ENCODE peak calls at places on chromosome 4, in seven cellular contexts. S is pancreas; Q is body of pancreas; Z is mesendoderm; A is spleen; B is CD8-positive, alpha-beta T cell; I is HepG2. E is an unnamed sample.
A peak's percentile ranks its signal among the peaks of the same experiment; 100 is the strongest.

GRCh38 chr4:4394644-4395043 is 7.7 kb downstream of the NSG1 start:
- DNase-seq in B (no peak), A (no peak), I (no peak), Q (no peak), Z (no peak), S (peak; percentile 20), E (no peak)

GRCh38 chr4:44447563-44448504 is 775 bp downstream of the KCTD8 start:
- DNase-seq in A (peak; percentile 73), I (no peak), S (peak; percentile 80), Q (peak; percentile 22), Z (peak; percentile 85), B (no peak), E (peak; percentile 22)

GRCh38 chr4:51943221-51943620 is 76.9 kb downstream of the LRRC66 start:
- DNase-seq in S (no peak), A (no peak), B (no peak), Q (no peak), Z (peak; percentile 16), I (peak; percentile 16), E (no peak)

GRCh38 chr4:108590776-108591175 is 29.6 kb upstream of the RPL34 start:
- DNase-seq in I (no peak), S (no peak), A (no peak), Z (no peak), Q (no peak), B (no peak), E (no peak)

GRCh38 chr4:132642196-132642817 is 506.8 kb upstream of the PCDH10 start:
- DNase-seq in I (peak; percentile 20), B (no peak), S (no peak), Z (peak; percentile 76), Q (peak; percentile 25), A (no peak), E (no peak)

GRCh38 chr4:180394730-180395129 is 1848.5 kb upstream of the TENM3 start:
- DNase-seq in Z (no peak), Q (no peak), S (no peak), A (no peak), B (no peak), I (no peak), E (no peak)

GRCh38 chr4:160180206-160180605 is 1077.3 kb downstream of the RAPGEF2 start:
- DNase-seq in I (no peak), Z (peak; percentile 5), Q (no peak), S (no peak), A (no peak), B (no peak), E (no peak)

GRCh38 chr4:16066586-16067128 is 17.2 kb downstream of the PROM1 start:
- DNase-seq in B (no peak), A (no peak), Z (no peak), Q (no peak), I (no peak), S (no peak), E (no peak)

GRCh38 chr4:67071641-67072040 is 473.7 kb downstream of the CENPC start:
- DNase-seq in S (no peak), Z (no peak), Q (no peak), B (no peak), I (no peak), A (no peak), E (no peak)

GRCh38 chr4:174352405-174352804 is 68.7 kb downstream of the CEP44 start:
- DNase-seq in A (no peak), Q (no peak), Z (no peak), B (no peak), S (no peak), I (no peak), E (no peak)

GRCh38 chr4:80266902-80267380 is 477 bp downstream of the FGF5 start:
- DNase-seq in B (no peak), I (no peak), A (peak; percentile 68), Q (no peak), S (peak; percentile 57), Z (peak; percentile 50), E (no peak)

GRCh38 chr4:18020145-18020670 is 1.3 kb downstream of the LCORL start:
- DNase-seq in S (no peak), B (peak; percentile 16), A (no peak), Q (no peak), I (no peak), Z (peak; percentile 16), E (no peak)

GRCh38 chr4:74934016-74934821 is 1.3 kb downstream of the PARM1 start:
- DNase-seq in I (no peak), A (peak; percentile 82), Q (peak; percentile 74), Z (peak; percentile 41), B (no peak), S (peak; percentile 75), E (peak; percentile 58)

GRCh38 chr4:145716200-145716599 is 36.3 kb downstream of the C4orf51 start:
- DNase-seq in A (no peak), Z (peak; percentile 70), Q (no peak), I (no peak), B (no peak), S (no peak), E (no peak)

GRCh38 chr4:46146993-46147392 is 23.1 kb upstream of the GABRG1 start:
- DNase-seq in Z (peak; percentile 49), A (no peak), B (no peak), Q (no peak), S (no peak), I (peak; percentile 6), E (no peak)

GRCh38 chr4:8410641-8411271 is 29.8 kb downstream of the ACOX3 start:
- DNase-seq in I (peak; percentile 80), B (no peak), Z (peak; percentile 95), A (no peak), S (no peak), Q (peak; percentile 31), E (no peak)

GRCh38 chr4:52954771-52955170 is 92.7 kb downstream of the RASL11B start:
- DNase-seq in Q (no peak), Z (no peak), I (no peak), S (no peak), B (no peak), A (no peak), E (no peak)

GRCh38 chr4:128513664-128514484 is 226.3 kb upstream of the PGRMC2 start:
- DNase-seq in S (no peak), Z (no peak), Q (no peak), B (no peak), A (no peak), I (no peak), E (no peak)

GRCh38 chr4:147157860-147158701 is 212.4 kb upstream of the TTC29 start:
- DNase-seq in A (peak; percentile 69), Q (no peak), B (no peak), S (peak; percentile 41), Z (peak; percentile 30), I (peak; percentile 39), E (peak; percentile 82)

GRCh38 chr4:119238068-119238722 is 25.7 kb downstream of the USP53 start:
- DNase-seq in A (no peak), S (no peak), B (no peak), Q (no peak), I (no peak), Z (peak; percentile 69), E (no peak)

GRCh38 chr4:47744253-47744652 is 93.6 kb downstream of the CORIN start:
- DNase-seq in I (no peak), S (no peak), Z (no peak), B (no peak), Q (no peak), A (no peak), E (no peak)

DNA sequence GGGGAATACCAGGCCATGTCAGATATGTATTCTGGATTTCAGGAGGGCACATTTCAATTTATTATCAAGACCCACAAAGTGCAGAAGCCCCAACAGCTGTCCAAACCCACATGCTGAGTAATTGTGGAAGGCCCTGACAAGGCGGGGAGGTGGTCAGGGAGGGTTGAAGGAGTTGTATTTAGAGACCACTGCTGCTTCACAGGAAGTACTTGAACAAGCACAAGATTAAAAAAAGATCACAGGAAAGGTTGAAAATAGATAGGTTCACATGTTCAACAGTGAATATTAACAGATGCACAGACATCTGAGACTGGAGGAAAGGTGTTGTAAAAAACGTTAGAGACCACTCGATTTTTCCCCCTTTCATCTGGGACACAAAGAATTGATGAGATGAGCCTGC is 17.9 kb downstream of the ATP8A1 start:
- DNase-seq in B (no peak), A (no peak), Q (no peak), Z (no peak), S (no peak), I (no peak), E (no peak)
- H3K4me1 ChIP-seq in B (peaks cover 91% of the 10 kb centered on the region), A (peaks cover 100% of the 10 kb centered on the region), Q (peaks cover 4% of the 10 kb centered on the region), Z (peaks cover 4% of the 10 kb centered on the region), S (peaks cover 7% of the 10 kb centered on the region), I (peaks cover 6% of the 10 kb centered on the region), E (peaks cover 32% of the 10 kb centered on the region)

GRCh38 chr4:54103190-54103574 is 3.2 kb downstream of the GSX2 start:
- DNase-seq in Z (peak; percentile 79), A (no peak), S (no peak), Q (no peak), B (no peak), I (no peak), E (no peak)

GRCh38 chr4:54104907-54105306 is 4.9 kb downstream of the GSX2 start:
- DNase-seq in B (no peak), Z (no peak), A (no peak), S (no peak), I (no peak), Q (no peak), E (no peak)

GRCh38 chr4:54100607-54101189 is 735 bp downstream of the GSX2 start:
- DNase-seq in S (peak; percentile 56), Z (no peak), B (peak; percentile 35), A (peak; percentile 71), I (no peak), Q (no peak), E (peak; percentile 85)

GRCh38 chr4:54101190-54102041 is 1.5 kb downstream of the GSX2 start:
- DNase-seq in S (peak; percentile 47), Z (peak; percentile 23), Q (no peak), B (no peak), A (no peak), I (no peak), E (no peak)

DNA sequence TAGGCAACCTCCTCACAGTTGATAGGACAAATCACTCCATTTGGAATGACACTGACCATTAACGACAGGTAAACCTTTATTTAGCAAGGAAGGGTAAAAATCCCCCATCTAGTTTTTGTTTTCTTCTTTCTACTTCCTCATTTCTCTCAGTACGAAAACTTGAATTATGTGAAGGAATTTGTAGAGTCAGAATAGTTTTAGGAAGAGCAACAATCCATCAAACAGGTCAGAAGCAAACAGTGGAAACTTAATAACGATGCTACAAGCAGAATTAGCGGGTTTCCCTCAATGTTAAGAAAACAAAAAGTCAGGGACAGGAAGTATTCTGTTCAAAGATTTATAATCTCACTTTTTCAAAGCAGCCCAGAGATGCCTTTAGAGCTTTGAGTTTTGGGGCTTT is 2.8 kb downstream of the GSX2 start:
- DNase-seq in A (no peak), I (no peak), Z (peak; percentile 1), S (no peak), B (no peak), Q (no peak), E (no peak)
- H3K4me1 ChIP-seq in A (peaks cover 63% of the 10 kb centered on the region), I (peaks cover 30% of the 10 kb centered on the region), Z (peaks cover 6% of the 10 kb centered on the region), S (peaks cover 21% of the 10 kb centered on the region), B (peaks cover 36% of the 10 kb centered on the region), Q (peaks cover 29% of the 10 kb centered on the region), E (peaks cover 24% of the 10 kb centered on the region)

DNA sequence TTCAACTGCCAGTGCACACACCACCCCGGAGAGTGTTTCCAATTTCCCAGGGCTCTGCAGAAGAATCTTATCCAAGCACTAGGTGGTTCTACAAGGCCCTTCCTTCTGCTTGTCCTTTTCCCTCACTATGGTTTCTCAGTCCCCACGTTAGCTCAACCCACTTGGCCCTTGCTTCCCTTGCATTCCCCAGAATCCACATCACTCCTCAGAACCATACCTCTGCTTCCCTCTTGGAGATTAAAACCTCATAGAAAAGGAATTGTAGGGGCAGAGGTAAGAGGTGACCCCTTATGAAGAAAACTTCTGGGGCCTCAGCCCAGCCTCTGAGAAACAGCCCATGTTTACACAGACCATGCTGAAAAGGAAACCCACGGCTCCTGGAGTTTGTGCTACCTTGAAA is 42.4 kb downstream of the TSPAN5 start:
- DNase-seq in Z (no peak), S (no peak), B (no peak), A (no peak), I (no peak), Q (no peak), E (no peak)
- H3K4me1 ChIP-seq in Z (peaks cover 2% of the 10 kb centered on the region), S (no peaks in the 10 kb centered on the region), B (peaks cover 11% of the 10 kb centered on the region), A (peaks cover 46% of the 10 kb centered on the region), I (no peaks in the 10 kb centered on the region), Q (no peaks in the 10 kb centered on the region), E (no peaks in the 10 kb centered on the region)

GRCh38 chr4:140719022-140719421 is 37.2 kb downstream of the TBC1D9 start:
- DNase-seq in I (no peak), A (no peak), B (no peak), S (no peak), Q (no peak), Z (no peak), E (no peak)
- H3K4me1 ChIP-seq in I (peaks cover 57% of the 10 kb centered on the region), A (peaks cover 86% of the 10 kb centered on the region), B (no peaks in the 10 kb centered on the region), S (peaks cover 5% of the 10 kb centered on the region), Q (peaks cover 8% of the 10 kb centered on the region), Z (peaks cover 3% of the 10 kb centered on the region), E (peaks cover 27% of the 10 kb centered on the region)

E was measured in upper lobe of left lung.